ENCODE peak calls at places on chromosomes 16 and 17, in six cellular contexts. I, Z, R, U, H and Y are unnamed samples. For H3K9me2, the result is how much of the 10 kb centered on the place peaks cover.

GRCh38 chr16:71230122-71230845 is at the start of gene HYDIN:
- DNase-seq in I (no peak), Z (peak), R (no peak), U (no peak), H (peak), Y (peak)

GRCh38 chr16:66266436-66267286 is 99.8 kb upstream of the CDH5 start:
- DNase-seq in I (no peak), Z (peak), R (no peak), U (no peak), H (peak), Y (no peak)

GRCh38 chr17:2337811-2338657 is 733 bp downstream of the SGSM2 start:
- DNase-seq in I (no peak), Z (peak), R (peak), U (peak), H (peak), Y (peak)

GRCh38 chr17:75078097-75079022 is 9.4 kb upstream of the SLC16A5 start:
- DNase-seq in I (peak), Z (no peak), R (no peak), U (no peak), H (peak), Y (peak)

GRCh38 chr17:83079766-83080616 is 582 bp downstream of the METRNL start:
- DNase-seq in I (no peak), Z (peak), R (no peak), U (no peak), H (peak), Y (no peak)

GRCh38 chr16:56667581-56668571 is at the start of gene MT1G:
- DNase-seq in I (no peak), Z (peak), R (no peak), U (no peak), H (peak), Y (no peak)

GRCh38 chr17:20116683-20117309 is 107.6 kb downstream of the SPECC1 start:
- DNase-seq in I (peak), Z (peak), R (peak), U (peak), H (peak), Y (peak)

GRCh38 chr16:81380932-81381331 is 63.7 kb upstream of the CMIP start:
- DNase-seq in I (no peak), Z (no peak), R (no peak), U (no peak), H (no peak), Y (no peak)

GRCh38 chr16:16148755-16149154 is 74.5 kb downstream of the ABCC6 start:
- DNase-seq in I (no peak), Z (no peak), R (no peak), U (no peak), H (no peak), Y (no peak)

GRCh38 chr16:4682616-4683254 is 10.6 kb upstream of the NUDT16L1 start:
- DNase-seq in I (no peak), Z (peak), R (no peak), U (no peak), H (peak), Y (peak)

GRCh38 chr17:81651692-81652091 is 4.7 kb downstream of the PDE6G start:
- DNase-seq in I (no peak), Z (peak), R (no peak), U (no peak), H (peak), Y (peak)

GRCh38 chr17:80981062-80981902 is 10.4 kb upstream of the CHMP6 start:
- DNase-seq in I (no peak), Z (peak), R (peak), U (no peak), H (no peak), Y (peak)

GRCh38 chr17:40168262-40168832 is 8.9 kb upstream of the RAPGEFL1 start:
- DNase-seq in I (peak), Z (peak), R (peak), U (peak), H (peak), Y (peak)

GRCh38 chr17:48438662-48439061 is 8.6 kb upstream of the SKAP1 start:
- DNase-seq in I (no peak), Z (no peak), R (peak), U (peak), H (no peak), Y (no peak)

GRCh38 chr17:13346081-13346533 is 255.6 kb downstream of the HS3ST3A1 start:
- DNase-seq in I (no peak), Z (no peak), R (no peak), U (no peak), H (peak), Y (peak)

GRCh38 chr17:32102697-32103096 is 39.6 kb upstream of the RHOT1 start:
- DNase-seq in I (no peak), Z (no peak), R (no peak), U (no peak), H (peak), Y (no peak)

GRCh38 chr16:27401768-27402568 is at the start of gene IL21R:
- DNase-seq in I (no peak), Z (peak), R (peak), U (peak), H (peak), Y (no peak)

GRCh38 chr17:33908363-33909064 is 346.6 kb upstream of the CCL2 start:
- DNase-seq in I (no peak), Z (no peak), R (no peak), U (no peak), H (no peak), Y (no peak)

GRCh38 chr17:71649986-71650385 is 470.8 kb upstream of the SOX9 start:
- DNase-seq in I (no peak), Z (no peak), R (no peak), U (no peak), H (no peak), Y (no peak)

GRCh38 chr16:73048292-73049050 is 543 bp upstream of the ZFHX3 start:
- DNase-seq in I (no peak), Z (peak), R (no peak), U (no peak), H (peak), Y (peak)

GRCh38 chr17:39094607-39095308 is 56.7 kb downstream of the PLXDC1 start:
- DNase-seq in I (no peak), Z (no peak), R (no peak), U (no peak), H (no peak), Y (no peak)

GRCh38 chr17:45050680-45051059 is 762 bp downstream of the DCAKD start:
- DNase-seq in I (no peak), Z (peak), R (peak), U (peak), H (peak), Y (no peak)

GRCh38 chr16:12171206-12171605 is 194.7 kb downstream of the SNX29 start:
- DNase-seq in I (no peak), Z (no peak), R (no peak), U (no peak), H (peak), Y (no peak)

GRCh38 chr16:27408012-27408601 is 6.1 kb downstream of the IL21R start:
- DNase-seq in I (no peak), Z (no peak), R (no peak), U (no peak), H (peak), Y (no peak)

GRCh38 chr16:54928016-54928356 is 2.7 kb upstream of the IRX5 start:
- DNase-seq in I (no peak), Z (no peak), R (peak), U (peak), H (peak), Y (no peak)
- H3K9ac ChIP-seq in I (peak), Z (peak), R (peak), U (peak), H (peak), Y (no peak)

GRCh38 chr17:78820841-78821240 is 19.8 kb downstream of the USP36 start:
- DNase-seq in I (no peak), Z (no peak), R (no peak), U (no peak), H (no peak), Y (no peak)
- H3K9me2 ChIP-seq in I (under half), Z (under half), R (under half), U (under half), H (under half), Y (under half)

GRCh38 chr16:87538594-87538993 is 45.8 kb upstream of the ZCCHC14 start:
- DNase-seq in I (no peak), Z (no peak), R (no peak), U (no peak), H (peak), Y (no peak)

GRCh38 chr16:87540072-87540976 is 47.5 kb upstream of the ZCCHC14 start:
- DNase-seq in I (no peak), Z (no peak), R (no peak), U (no peak), H (peak), Y (no peak)

GRCh38 chr16:87538160-87538559 is 45.3 kb upstream of the ZCCHC14 start:
- DNase-seq in I (no peak), Z (no peak), R (no peak), U (no peak), H (peak), Y (no peak)

GRCh38 chr16:87541004-87541881 is 48.4 kb upstream of the ZCCHC14 start:
- DNase-seq in I (no peak), Z (peak), R (no peak), U (no peak), H (peak), Y (peak)

GRCh38 chr16:87539113-87539512 is 46.3 kb upstream of the ZCCHC14 start:
- DNase-seq in I (no peak), Z (no peak), R (no peak), U (no peak), H (no peak), Y (no peak)
- H3K9ac ChIP-seq in I (no peak), Z (no peak), R (no peak), U (no peak), H (peak), Y (no peak)

GRCh38 chr16:2244301-2244700 is 7.1 kb downstream of the ECI1 start:
- DNase-seq in I (no peak), Z (peak), R (no peak), U (no peak), H (no peak), Y (no peak)
- H3K9me2 ChIP-seq in I (under half), Z (under half), R (under half), U (under half), H (under half), Y (under half)

DNA sequence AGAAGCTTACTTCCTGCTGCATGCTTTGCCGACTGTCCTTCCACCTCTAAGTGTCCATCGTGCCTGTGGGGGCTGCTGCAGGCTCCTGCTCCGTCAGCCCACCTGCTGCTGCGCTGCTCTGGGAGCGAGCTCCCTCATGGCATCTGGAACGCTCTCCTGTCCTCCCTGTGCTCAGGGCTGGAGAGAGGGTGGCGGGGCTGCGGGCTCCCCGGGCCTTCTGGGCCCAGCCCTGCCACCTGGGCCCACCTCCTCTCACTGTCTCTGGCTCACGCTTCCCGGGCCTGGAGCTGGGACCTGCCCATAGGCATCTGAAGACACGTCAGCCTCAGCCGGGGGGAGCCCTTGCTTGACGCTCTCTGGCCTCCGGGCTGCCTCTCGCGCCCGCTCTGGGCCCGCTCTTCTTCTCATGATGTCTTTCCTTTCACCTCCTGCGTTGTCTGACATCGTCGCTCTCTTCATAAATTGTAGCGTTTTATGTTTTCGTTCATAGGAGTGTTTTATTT is 27.0 kb downstream of the NME3 start:
- DNase-seq in I (no peak), Z (no peak), R (no peak), U (no peak), H (no peak), Y (no peak)
- H3K9ac ChIP-seq in I (no peak), Z (no peak), R (no peak), U (no peak), H (no peak), Y (no peak)

DNA sequence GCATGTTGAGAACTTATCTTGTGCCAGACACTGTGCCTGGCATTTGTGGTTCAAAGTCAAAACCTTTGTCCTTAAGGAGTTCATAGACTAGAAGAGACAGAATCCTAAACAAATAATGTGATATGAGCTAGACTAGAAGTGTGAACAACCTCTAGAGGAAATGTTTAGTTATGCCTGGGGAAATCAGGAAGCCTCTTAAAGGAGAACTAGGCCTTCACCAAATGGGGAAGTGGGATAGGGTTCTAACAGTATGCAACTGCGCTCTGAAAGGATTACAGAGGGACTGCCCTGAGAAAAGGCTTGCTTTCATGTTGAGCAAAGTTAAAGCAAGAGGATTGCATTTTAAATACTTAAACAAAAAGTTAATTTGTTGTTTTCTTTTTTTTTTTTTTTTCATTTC is 4.9 kb downstream of the RUNDC1 start:
- DNase-seq in I (no peak), Z (no peak), R (peak), U (no peak), H (no peak), Y (no peak)
- H3K9me2 ChIP-seq in I (under half), Z (under half), R (under half), U (under half), H (under half), Y (under half)

DNA sequence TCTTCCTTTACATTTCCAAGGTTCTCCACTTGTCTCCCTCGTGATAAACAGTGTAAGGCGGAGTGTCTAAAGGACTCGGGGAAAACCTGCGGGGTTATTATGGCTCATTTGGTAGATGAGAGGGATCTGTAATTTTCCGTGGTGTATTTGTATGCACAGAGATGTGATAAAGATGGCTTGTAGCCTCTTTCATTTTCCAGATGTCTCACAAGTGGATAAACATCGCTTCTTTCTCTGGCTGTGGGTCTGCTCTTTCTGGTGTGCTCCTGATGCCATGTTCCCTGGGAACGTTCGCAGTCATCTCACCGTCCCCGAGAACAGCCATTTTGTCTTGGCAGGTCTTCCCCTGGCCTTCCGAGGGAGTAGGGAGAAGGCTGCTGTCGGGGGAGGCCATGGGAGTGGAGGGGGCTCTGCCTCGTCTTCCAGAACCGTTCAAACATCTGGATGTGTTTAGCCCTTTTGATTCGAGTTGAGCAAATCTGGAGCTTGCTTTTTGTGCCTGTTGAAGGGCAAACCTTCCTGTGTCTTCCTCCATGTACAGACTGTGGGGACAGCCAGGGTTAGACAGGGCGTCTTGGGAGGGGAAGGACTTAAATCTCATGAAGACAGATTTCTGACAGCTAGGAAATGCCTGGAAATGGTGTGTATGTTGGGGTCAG is 238.7 kb downstream of the CCDC182 start:
- DNase-seq in I (no peak), Z (peak), R (no peak), U (no peak), H (no peak), Y (no peak)
- H3K9ac ChIP-seq in I (no peak), Z (no peak), R (no peak), U (no peak), H (no peak), Y (no peak)